ENCODE peak calls at places on chromosomes 6 and 20, in six cellular contexts. One of them, this sample, is unnamed.

GRCh38 chr20:2114990-2115681 is 13.5 kb downstream of the STK35 start:
- DNase-seq in kidney epithelial cell: no peak
- DNase-seq in T-cell: no peak
- DNase-seq in effector CD8-positive, alpha-beta T cell: no peak
- DNase-seq in 8988T: no peak
- DNase-seq in stimulated activated CD4-positive, alpha-beta T cell treated with anti-CD3 and anti-CD28 coated beads, Interleukin-1b, Interleukin-23, amount 100 ng/mL, for 4 hours: no peak
- DNase-seq in this sample: no peak

GRCh38 chr6:157774153-157775135 is 48.6 kb upstream of the SNX9 start:
- DNase-seq in kidney epithelial cell: no peak
- DNase-seq in T-cell: no peak
- DNase-seq in effector CD8-positive, alpha-beta T cell: peak; percentile 20
- DNase-seq in 8988T: peak; percentile 40
- DNase-seq in stimulated activated CD4-positive, alpha-beta T cell treated with anti-CD3 and anti-CD28 coated beads, Interleukin-1b, Interleukin-23, amount 100 ng/mL, for 4 hours: no peak
- DNase-seq in this sample: peak; percentile 80

GRCh38 chr6:107304421-107305025 is 154.8 kb downstream of the PDSS2 start:
- DNase-seq in kidney epithelial cell: peak; percentile 64
- DNase-seq in T-cell: no peak
- DNase-seq in effector CD8-positive, alpha-beta T cell: no peak
- DNase-seq in 8988T: no peak
- DNase-seq in stimulated activated CD4-positive, alpha-beta T cell treated with anti-CD3 and anti-CD28 coated beads, Interleukin-1b, Interleukin-23, amount 100 ng/mL, for 4 hours: no peak
- DNase-seq in this sample: no peak

GRCh38 chr20:46251211-46251673 is 57.1 kb downstream of the CDH22 start:
- DNase-seq in kidney epithelial cell: no peak
- DNase-seq in T-cell: no peak
- DNase-seq in effector CD8-positive, alpha-beta T cell: no peak
- DNase-seq in 8988T: no peak
- DNase-seq in stimulated activated CD4-positive, alpha-beta T cell treated with anti-CD3 and anti-CD28 coated beads, Interleukin-1b, Interleukin-23, amount 100 ng/mL, for 4 hours: no peak
- DNase-seq in this sample: peak; percentile 92

GRCh38 chr6:155273438-155273837 is 9.6 kb downstream of the CLDN20 start:
- DNase-seq in kidney epithelial cell: peak; percentile 81
- DNase-seq in T-cell: no peak
- DNase-seq in effector CD8-positive, alpha-beta T cell: no peak
- DNase-seq in 8988T: no peak
- DNase-seq in stimulated activated CD4-positive, alpha-beta T cell treated with anti-CD3 and anti-CD28 coated beads, Interleukin-1b, Interleukin-23, amount 100 ng/mL, for 4 hours: no peak
- DNase-seq in this sample: peak; percentile 31

GRCh38 chr6:31907158-31907813 is 5.4 kb upstream of the ZBTB12 start:
- DNase-seq in kidney epithelial cell: peak; percentile 81
- DNase-seq in T-cell: no peak
- DNase-seq in effector CD8-positive, alpha-beta T cell: no peak
- DNase-seq in 8988T: peak; percentile 5
- DNase-seq in stimulated activated CD4-positive, alpha-beta T cell treated with anti-CD3 and anti-CD28 coated beads, Interleukin-1b, Interleukin-23, amount 100 ng/mL, for 4 hours: no peak
- DNase-seq in this sample: no peak

GRCh38 chr6:157265186-157265585 is 58.1 kb downstream of the TMEM242 start:
- DNase-seq in kidney epithelial cell: no peak
- DNase-seq in T-cell: no peak
- DNase-seq in effector CD8-positive, alpha-beta T cell: no peak
- DNase-seq in 8988T: no peak
- DNase-seq in stimulated activated CD4-positive, alpha-beta T cell treated with anti-CD3 and anti-CD28 coated beads, Interleukin-1b, Interleukin-23, amount 100 ng/mL, for 4 hours: no peak
- DNase-seq in this sample: no peak

GRCh38 chr6:2970753-2971419 is 481 bp downstream of the SERPINB6 start:
- DNase-seq in kidney epithelial cell: no peak
- DNase-seq in T-cell: peak; percentile 39
- DNase-seq in effector CD8-positive, alpha-beta T cell: peak; percentile 22
- DNase-seq in 8988T: peak; percentile 56
- DNase-seq in stimulated activated CD4-positive, alpha-beta T cell treated with anti-CD3 and anti-CD28 coated beads, Interleukin-1b, Interleukin-23, amount 100 ng/mL, for 4 hours: peak; percentile 43
- DNase-seq in this sample: peak; percentile 82

GRCh38 chr20:38109657-38110524 is 55.2 kb downstream of the TGM2 start:
- DNase-seq in kidney epithelial cell: peak; percentile 70
- DNase-seq in T-cell: no peak
- DNase-seq in effector CD8-positive, alpha-beta T cell: no peak
- DNase-seq in 8988T: no peak
- DNase-seq in stimulated activated CD4-positive, alpha-beta T cell treated with anti-CD3 and anti-CD28 coated beads, Interleukin-1b, Interleukin-23, amount 100 ng/mL, for 4 hours: no peak
- DNase-seq in this sample: no peak

GRCh38 chr6:68638225-68638900 is 3.3 kb downstream of the ADGRB3 start:
- DNase-seq in kidney epithelial cell: no peak
- DNase-seq in T-cell: no peak
- DNase-seq in effector CD8-positive, alpha-beta T cell: no peak
- DNase-seq in 8988T: no peak
- DNase-seq in stimulated activated CD4-positive, alpha-beta T cell treated with anti-CD3 and anti-CD28 coated beads, Interleukin-1b, Interleukin-23, amount 100 ng/mL, for 4 hours: no peak
- DNase-seq in this sample: no peak

GRCh38 chr20:44448753-44449546 is 26.7 kb upstream of the TTPAL start:
- DNase-seq in kidney epithelial cell: no peak
- DNase-seq in T-cell: no peak
- DNase-seq in effector CD8-positive, alpha-beta T cell: no peak
- DNase-seq in 8988T: no peak
- DNase-seq in stimulated activated CD4-positive, alpha-beta T cell treated with anti-CD3 and anti-CD28 coated beads, Interleukin-1b, Interleukin-23, amount 100 ng/mL, for 4 hours: no peak
- DNase-seq in this sample: peak; percentile 75

GRCh38 chr6:98747246-98747645 is 87.1 kb upstream of the POU3F2 start:
- DNase-seq in kidney epithelial cell: no peak
- DNase-seq in T-cell: no peak
- DNase-seq in effector CD8-positive, alpha-beta T cell: no peak
- DNase-seq in 8988T: no peak
- DNase-seq in stimulated activated CD4-positive, alpha-beta T cell treated with anti-CD3 and anti-CD28 coated beads, Interleukin-1b, Interleukin-23, amount 100 ng/mL, for 4 hours: no peak
- DNase-seq in this sample: no peak

This sample was measured in H7.